ENCODE peak calls at places on chromosomes 12 and 14, in seven cellular contexts. One of them, this sample, is unnamed.

GRCh38 chr12:128968668-128969067 is 115.4 kb downstream of the GLT1D1 start:
- DNase-seq in AG04450: no peak
- DNase-seq in psoas muscle: no peak
- DNase-seq in AG09319: no peak
- DNase-seq in B cell: no peak
- DNase-seq in body of pancreas: no peak
- DNase-seq in left ventricle myocardium inferior: no peak
- DNase-seq in this sample: no peak

GRCh38 chr12:125148316-125148715 is 83.1 kb downstream of the AACS start:
- DNase-seq in AG04450: no peak
- DNase-seq in psoas muscle: no peak
- DNase-seq in AG09319: no peak
- DNase-seq in B cell: no peak
- DNase-seq in body of pancreas: no peak
- DNase-seq in left ventricle myocardium inferior: no peak
- DNase-seq in this sample: no peak

GRCh38 chr12:76030378-76031080 is 1.0 kb downstream of the PHLDA1 start:
- DNase-seq in AG04450: no peak
- DNase-seq in psoas muscle: peak; percentile 44
- DNase-seq in AG09319: no peak
- DNase-seq in B cell: no peak
- DNase-seq in body of pancreas: peak; percentile 56
- DNase-seq in left ventricle myocardium inferior: peak; percentile 31
- DNase-seq in this sample: peak; percentile 87

GRCh38 chr14:35399083-35399807 is 5.3 kb downstream of the NFKBIA start:
- DNase-seq in AG04450: no peak
- DNase-seq in psoas muscle: no peak
- DNase-seq in AG09319: no peak
- DNase-seq in B cell: no peak
- DNase-seq in body of pancreas: peak; percentile 19
- DNase-seq in left ventricle myocardium inferior: no peak
- DNase-seq in this sample: no peak

GRCh38 chr14:34012978-34013713 is 62.3 kb upstream of the EGLN3 start:
- DNase-seq in AG04450: no peak
- DNase-seq in psoas muscle: no peak
- DNase-seq in AG09319: no peak
- DNase-seq in B cell: no peak
- DNase-seq in body of pancreas: no peak
- DNase-seq in left ventricle myocardium inferior: no peak
- DNase-seq in this sample: no peak

GRCh38 chr12:81558031-81558430 is 201.1 kb downstream of the PPFIA2 start:
- DNase-seq in AG04450: no peak
- DNase-seq in psoas muscle: no peak
- DNase-seq in AG09319: no peak
- DNase-seq in B cell: no peak
- DNase-seq in body of pancreas: no peak
- DNase-seq in left ventricle myocardium inferior: no peak
- DNase-seq in this sample: no peak

GRCh38 chr12:65449400-65449799 is 170.9 kb downstream of the MSRB3 start:
- DNase-seq in AG04450: no peak
- DNase-seq in psoas muscle: no peak
- DNase-seq in AG09319: no peak
- DNase-seq in B cell: no peak
- DNase-seq in body of pancreas: no peak
- DNase-seq in left ventricle myocardium inferior: no peak
- DNase-seq in this sample: no peak

GRCh38 chr14:54038724-54039123 is 82.1 kb upstream of the BMP4 start:
- DNase-seq in AG04450: no peak
- DNase-seq in psoas muscle: no peak
- DNase-seq in AG09319: no peak
- DNase-seq in B cell: no peak
- DNase-seq in body of pancreas: no peak
- DNase-seq in left ventricle myocardium inferior: no peak
- DNase-seq in this sample: no peak

GRCh38 chr12:79402626-79403025 is 288.1 kb downstream of the PAWR start:
- DNase-seq in AG04450: no peak
- DNase-seq in psoas muscle: no peak
- DNase-seq in AG09319: no peak
- DNase-seq in B cell: no peak
- DNase-seq in body of pancreas: no peak
- DNase-seq in left ventricle myocardium inferior: no peak
- DNase-seq in this sample: no peak

GRCh38 chr14:95140060-95140858 is 17.1 kb downstream of the DICER1 start:
- DNase-seq in AG04450: no peak
- DNase-seq in psoas muscle: no peak
- DNase-seq in AG09319: no peak
- DNase-seq in B cell: no peak
- DNase-seq in body of pancreas: no peak
- DNase-seq in left ventricle myocardium inferior: no peak
- DNase-seq in this sample: no peak

GRCh38 chr14:92886337-92886736 is 36.6 kb upstream of the CHGA start:
- DNase-seq in AG04450: no peak
- DNase-seq in psoas muscle: no peak
- DNase-seq in AG09319: no peak
- DNase-seq in B cell: no peak
- DNase-seq in body of pancreas: no peak
- DNase-seq in left ventricle myocardium inferior: no peak
- DNase-seq in this sample: no peak

GRCh38 chr12:62363506-62363905 is 103.1 kb upstream of the MON2 start:
- DNase-seq in AG04450: no peak
- DNase-seq in psoas muscle: no peak
- DNase-seq in AG09319: no peak
- DNase-seq in B cell: no peak
- DNase-seq in body of pancreas: no peak
- DNase-seq in left ventricle myocardium inferior: no peak
- DNase-seq in this sample: no peak

GRCh38 chr12:132419612-132420237 is 70.2 kb upstream of the FBRSL1 start:
- DNase-seq in AG04450: no peak
- DNase-seq in psoas muscle: no peak
- DNase-seq in AG09319: no peak
- DNase-seq in B cell: no peak
- DNase-seq in body of pancreas: no peak
- DNase-seq in left ventricle myocardium inferior: no peak
- DNase-seq in this sample: no peak

GRCh38 chr14:103833711-103834110 is 13.7 kb downstream of the PPP1R13B start:
- DNase-seq in AG04450: no peak
- DNase-seq in psoas muscle: no peak
- DNase-seq in AG09319: no peak
- DNase-seq in B cell: no peak
- DNase-seq in body of pancreas: no peak
- DNase-seq in left ventricle myocardium inferior: no peak
- DNase-seq in this sample: no peak

GRCh38 chr14:68569546-68569908 is 223.3 kb downstream of the ZFP36L1 start:
- DNase-seq in AG04450: no peak
- DNase-seq in psoas muscle: no peak
- DNase-seq in AG09319: no peak
- DNase-seq in B cell: no peak
- DNase-seq in body of pancreas: peak; percentile 43
- DNase-seq in left ventricle myocardium inferior: no peak
- DNase-seq in this sample: no peak

GRCh38 chr14:103898711-103899110 is 29.5 kb upstream of the TDRD9 start:
- DNase-seq in AG04450: no peak
- DNase-seq in psoas muscle: no peak
- DNase-seq in AG09319: no peak
- DNase-seq in B cell: no peak
- DNase-seq in body of pancreas: no peak
- DNase-seq in left ventricle myocardium inferior: no peak
- DNase-seq in this sample: no peak

GRCh38 chr12:5965950-5966383 is 20.9 kb upstream of the ANO2 start:
- DNase-seq in AG04450: peak; percentile 10
- DNase-seq in psoas muscle: no peak
- DNase-seq in AG09319: no peak
- DNase-seq in B cell: no peak
- DNase-seq in body of pancreas: peak; percentile 64
- DNase-seq in left ventricle myocardium inferior: peak; percentile 29
- DNase-seq in this sample: peak; percentile 79

GRCh38 chr12:111469406-111469805 is 63.7 kb downstream of the SH2B3 start:
- DNase-seq in AG04450: no peak
- DNase-seq in psoas muscle: no peak
- DNase-seq in AG09319: no peak
- DNase-seq in B cell: no peak
- DNase-seq in body of pancreas: no peak
- DNase-seq in left ventricle myocardium inferior: no peak
- DNase-seq in this sample: no peak

GRCh38 chr14:71086571-71086970 is 179.3 kb downstream of the PCNX1 start:
- DNase-seq in AG04450: no peak
- DNase-seq in psoas muscle: no peak
- DNase-seq in AG09319: no peak
- DNase-seq in B cell: no peak
- DNase-seq in body of pancreas: no peak
- DNase-seq in left ventricle myocardium inferior: no peak
- DNase-seq in this sample: no peak

DNA sequence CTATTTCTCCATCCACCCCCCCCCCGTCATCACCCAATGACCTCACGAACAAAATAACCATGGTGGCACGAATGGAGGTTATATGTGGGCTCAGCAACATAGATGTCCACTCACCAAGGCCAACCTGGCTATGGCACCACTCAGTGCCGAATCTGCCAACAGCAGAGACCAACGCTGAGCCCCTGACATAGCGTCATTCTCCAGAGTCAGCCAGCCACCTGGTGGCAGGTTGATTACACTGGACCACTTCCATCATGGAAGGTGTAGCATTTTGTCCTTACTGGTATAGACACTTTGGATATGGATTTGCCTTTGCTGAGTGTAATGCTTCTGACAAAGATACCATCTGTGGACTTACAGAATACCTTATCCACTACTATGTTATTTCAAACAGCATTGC is 24.2 kb upstream of the DYRK2 start:
- DNase-seq in AG04450: no peak
- DNase-seq in psoas muscle: no peak
- DNase-seq in AG09319: no peak
- DNase-seq in B cell: no peak
- DNase-seq in body of pancreas: no peak
- DNase-seq in left ventricle myocardium inferior: no peak
- DNase-seq in this sample: no peak
- TF ChIP-seq CTCF in AG04450: no peak
- TF ChIP-seq CTCF in psoas muscle: no peak
- TF ChIP-seq CTCF in AG09319: no peak
- TF ChIP-seq CTCF in B cell: no peak
- TF ChIP-seq CTCF in body of pancreas: no peak
- TF ChIP-seq CTCF in left ventricle myocardium inferior: no peak
- TF ChIP-seq CTCF in this sample: no peak

DNA sequence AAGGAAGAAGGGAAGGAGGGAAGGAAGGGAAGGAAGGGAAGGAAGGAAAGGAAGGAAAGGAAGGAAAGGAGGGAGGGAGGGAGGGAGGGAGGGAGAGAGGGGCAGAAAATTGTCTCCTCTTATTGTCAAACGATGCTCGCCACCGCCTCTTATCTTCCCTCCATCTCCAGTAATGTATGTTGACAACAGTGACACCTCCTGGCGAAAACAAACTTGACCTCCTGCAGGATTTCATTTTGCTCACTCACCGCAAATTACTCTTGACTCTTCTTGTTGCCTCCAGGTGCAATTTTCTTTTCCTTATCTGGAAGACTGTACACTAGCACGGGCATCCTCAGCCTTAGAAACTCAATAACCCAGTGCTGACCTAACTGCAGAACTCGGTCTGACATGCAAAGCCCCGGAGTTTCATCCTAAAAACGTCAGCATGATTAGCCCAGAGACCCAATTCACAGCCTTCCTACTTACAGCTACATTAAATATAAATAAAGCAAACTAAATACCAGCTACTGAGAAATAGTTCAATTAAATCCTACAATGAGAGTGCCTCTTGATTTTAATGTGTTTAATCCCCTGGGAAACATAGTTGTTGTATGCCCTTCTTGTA is 512.4 kb upstream of the TMPO start:
- DNase-seq in AG04450: no peak
- DNase-seq in psoas muscle: no peak
- DNase-seq in AG09319: no peak
- DNase-seq in B cell: no peak
- DNase-seq in body of pancreas: peak; percentile 53
- DNase-seq in left ventricle myocardium inferior: no peak
- DNase-seq in this sample: no peak
- TF ChIP-seq CTCF in AG04450: peak; percentile 20
- TF ChIP-seq CTCF in psoas muscle: peak; percentile 17
- TF ChIP-seq CTCF in AG09319: peak; percentile 20
- TF ChIP-seq CTCF in B cell: peak; percentile 22
- TF ChIP-seq CTCF in body of pancreas: peak; percentile 51
- TF ChIP-seq CTCF in left ventricle myocardium inferior: peak; percentile 38
- TF ChIP-seq CTCF in this sample: no peak

DNA sequence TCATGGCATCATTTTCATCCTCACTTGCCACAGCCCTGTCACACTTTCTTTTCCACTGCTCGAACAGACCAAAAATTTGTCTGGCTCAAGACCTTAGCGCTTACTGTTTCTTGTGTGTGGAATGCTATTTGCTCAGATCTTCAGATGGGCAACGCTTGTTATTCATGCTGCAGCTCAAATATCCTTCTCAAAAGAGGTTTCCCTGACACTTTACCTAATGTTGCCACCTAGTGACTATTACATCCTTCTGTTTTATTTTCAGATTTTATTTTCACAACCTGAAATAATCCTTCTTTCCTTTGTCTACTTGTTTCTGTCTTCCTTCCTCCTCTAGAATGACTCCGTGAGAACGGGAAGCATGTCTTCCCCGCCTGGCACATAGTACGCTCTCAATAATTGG is 5.6 kb downstream of the FBXO33 start:
- DNase-seq in AG04450: no peak
- DNase-seq in psoas muscle: no peak
- DNase-seq in AG09319: peak; percentile 35
- DNase-seq in B cell: no peak
- DNase-seq in body of pancreas: no peak
- DNase-seq in left ventricle myocardium inferior: no peak
- DNase-seq in this sample: no peak
- TF ChIP-seq CTCF in AG04450: peak; percentile 36
- TF ChIP-seq CTCF in psoas muscle: peak; percentile 23
- TF ChIP-seq CTCF in AG09319: peak; percentile 27
- TF ChIP-seq CTCF in B cell: peak; percentile 28
- TF ChIP-seq CTCF in body of pancreas: peak; percentile 26
- TF ChIP-seq CTCF in left ventricle myocardium inferior: peak; percentile 30
- TF ChIP-seq CTCF in this sample: no peak

DNA sequence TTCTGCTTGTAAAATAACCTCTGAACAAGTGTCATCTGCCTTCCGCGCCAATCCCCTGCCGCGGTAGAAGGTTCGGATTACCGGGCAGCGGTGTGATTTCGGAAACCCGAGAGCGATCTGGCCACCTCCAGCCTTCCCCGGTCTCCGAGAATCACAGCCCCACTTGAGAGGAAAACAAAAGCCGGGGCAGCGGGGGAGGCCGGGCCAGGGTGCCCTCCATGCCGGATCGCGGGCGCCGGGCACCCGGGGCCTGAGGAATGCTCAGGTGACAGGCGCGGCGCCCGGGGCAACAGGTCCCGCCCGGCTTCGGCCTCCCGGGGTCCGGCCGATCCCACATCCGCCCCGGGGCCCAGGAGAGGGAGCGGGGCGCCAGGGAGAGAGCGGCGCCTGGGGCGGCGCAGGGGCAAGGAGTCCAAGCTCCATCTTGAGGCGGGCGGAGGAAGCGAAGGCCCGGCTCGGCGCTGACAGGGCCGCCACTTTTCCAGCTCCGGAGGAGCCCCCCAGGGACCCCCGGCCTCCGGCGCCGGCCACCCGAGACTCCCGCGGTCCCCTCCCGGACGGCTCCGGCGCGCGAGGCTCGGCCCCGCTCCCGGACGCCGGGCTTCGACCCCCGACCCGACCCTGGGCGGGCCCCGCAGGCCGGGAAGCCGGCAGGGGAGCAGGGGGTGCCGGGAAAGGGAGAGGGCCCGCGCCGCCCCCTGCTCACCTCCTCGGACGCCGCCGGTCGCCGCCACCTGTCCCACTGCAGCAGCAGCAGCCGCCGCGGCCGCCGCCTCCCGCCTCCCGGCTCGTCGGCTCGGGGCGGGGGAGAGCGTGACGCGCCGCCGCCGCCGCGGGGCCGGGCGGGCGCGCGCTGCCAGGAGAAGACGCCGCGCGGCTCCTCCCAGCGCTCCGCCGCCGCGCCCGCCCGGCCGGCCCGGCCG is at the start of gene CLIP1:
- DNase-seq in AG04450: no peak
- DNase-seq in psoas muscle: peak; percentile 80
- DNase-seq in AG09319: peak; percentile 25
- DNase-seq in B cell: peak; percentile 56
- DNase-seq in body of pancreas: peak; percentile 80
- DNase-seq in left ventricle myocardium inferior: peak; percentile 68
- DNase-seq in this sample: no peak
- TF ChIP-seq CTCF in AG04450: peak; percentile 46
- TF ChIP-seq CTCF in psoas muscle: peak; percentile 47
- TF ChIP-seq CTCF in AG09319: peak; percentile 41
- TF ChIP-seq CTCF in B cell: peak; percentile 64
- TF ChIP-seq CTCF in body of pancreas: peak; percentile 32
- TF ChIP-seq CTCF in left ventricle myocardium inferior: peak; percentile 57
- TF ChIP-seq CTCF in this sample: no peak

This sample was measured in vagina.